ENCODE peak calls at places on chromosome 1, in four cellular contexts. One of them, this sample, is unnamed.

GRCh38 chr1:24902471-24902891 is 27.6 kb downstream of the RUNX3 start:
- DNase-seq in fibroblast of the conjunctiva: no peak
- DNase-seq in right atrium auricular region: no peak
- DNase-seq in globus pallidus: no peak
- DNase-seq in this sample: no peak

GRCh38 chr1:116268211-116268610 is 104.8 kb upstream of the ATP1A1 start:
- DNase-seq in fibroblast of the conjunctiva: peak
- DNase-seq in globus pallidus: peak
- DNase-seq in right atrium auricular region: no peak
- DNase-seq in this sample: no peak

GRCh38 chr1:71834570-71835441 is 447.5 kb downstream of the NEGR1 start:
- DNase-seq in right atrium auricular region: peak
- DNase-seq in fibroblast of the conjunctiva: peak
- DNase-seq in globus pallidus: peak
- DNase-seq in this sample: no peak

GRCh38 chr1:179742717-179743678 is at the start of gene FAM163A:
- DNase-seq in fibroblast of the conjunctiva: no peak
- DNase-seq in globus pallidus: no peak
- DNase-seq in right atrium auricular region: no peak
- DNase-seq in this sample: no peak

GRCh38 chr1:1400576-1401456 is 1.7 kb upstream of the CCNL2 start:
- DNase-seq in fibroblast of the conjunctiva: no peak
- DNase-seq in right atrium auricular region: no peak
- DNase-seq in globus pallidus: no peak
- DNase-seq in this sample: no peak

GRCh38 chr1:101846820-101847219 is 149.9 kb downstream of the OLFM3 start:
- DNase-seq in fibroblast of the conjunctiva: no peak
- DNase-seq in right atrium auricular region: no peak
- DNase-seq in globus pallidus: no peak
- DNase-seq in this sample: no peak

GRCh38 chr1:42482635-42483153 is 19.6 kb downstream of the CCDC30 start:
- DNase-seq in fibroblast of the conjunctiva: no peak
- DNase-seq in right atrium auricular region: no peak
- DNase-seq in globus pallidus: no peak
- DNase-seq in this sample: no peak

GRCh38 chr1:46153732-46154131 is 21.2 kb upstream of the TSPAN1 start:
- DNase-seq in globus pallidus: no peak
- DNase-seq in right atrium auricular region: no peak
- DNase-seq in fibroblast of the conjunctiva: no peak
- DNase-seq in this sample: no peak

GRCh38 chr1:76868154-76868882 is 1.0 kb downstream of the ST6GALNAC5 start:
- DNase-seq in right atrium auricular region: no peak
- DNase-seq in globus pallidus: peak
- DNase-seq in fibroblast of the conjunctiva: no peak
- DNase-seq in this sample: no peak

This sample was measured in iPS DF 6.9.